ENCODE peak calls at places on chromosomes 2 and 18, in four cellular contexts. Z, M, B and E are unnamed samples.

GRCh38 chr18:7626922-7627440 is 59.9 kb downstream of the PTPRM start:
- DNase-seq in Z (peak; percentile 69), B (peak; percentile 34), M (peak; percentile 9), E (peak; percentile 79)

GRCh38 chr2:58484201-58484600 is 243.1 kb upstream of the FANCL start:
- DNase-seq in Z (peak; percentile 53), B (no peak), M (peak; percentile 3), E (peak; percentile 59)

GRCh38 chr18:57780318-57781127 is 22.6 kb downstream of the ATP8B1 start:
- DNase-seq in Z (peak; percentile 88), M (peak; percentile 44), B (no peak), E (peak; percentile 75)

GRCh38 chr2:229237270-229237669 is 33.8 kb downstream of the PID1 start:
- DNase-seq in B (no peak), Z (no peak), M (no peak), E (no peak)

GRCh38 chr2:195473802-195474201 is 183.2 kb upstream of the SLC39A10 start:
- DNase-seq in Z (no peak), B (no peak), M (no peak), E (no peak)

GRCh38 chr2:105403785-105404698 is 5.2 kb upstream of the FHL2 start:
- DNase-seq in B (peak; percentile 61), Z (peak; percentile 100), M (peak; percentile 98), E (peak; percentile 96)

GRCh38 chr2:158493458-158493857 is 36.7 kb downstream of the PKP4 start:
- DNase-seq in Z (no peak), B (no peak), M (no peak), E (peak; percentile 40)

GRCh38 chr18:45688113-45688512 is 35.9 kb upstream of the SLC14A1 start:
- DNase-seq in M (no peak), B (no peak), Z (no peak), E (peak; percentile 20)

GRCh38 chr2:156784034-156784433 is 347.9 kb downstream of the GPD2 start:
- DNase-seq in Z (no peak), B (no peak), M (no peak), E (no peak)

GRCh38 chr2:239265681-239266435 is 135.0 kb downstream of the HDAC4 start:
- DNase-seq in M (no peak), B (no peak), Z (no peak), E (no peak)

GRCh38 chr2:208006833-208007232 is 18.5 kb downstream of the PLEKHM3 start:
- DNase-seq in Z (peak; percentile 89), B (no peak), M (peak; percentile 68), E (peak; percentile 45)

GRCh38 chr2:47029737-47030524 is 114.3 kb upstream of the MCFD2 start:
- DNase-seq in Z (peak; percentile 81), B (peak; percentile 52), M (peak; percentile 64), E (no peak)

GRCh38 chr2:9771481-9772017 is 71.7 kb upstream of the TAF1B start:
- DNase-seq in B (peak; percentile 73), M (no peak), Z (no peak), E (peak; percentile 83)

GRCh38 chr2:119449526-119449925 is 17.9 kb downstream of the TMEM37 start:
- DNase-seq in B (no peak), Z (no peak), M (no peak), E (no peak)

GRCh38 chr2:212381428-212382102 is 157.0 kb downstream of the ERBB4 start:
- DNase-seq in B (no peak), Z (peak; percentile 35), M (no peak), E (no peak)

GRCh38 chr2:98180456-98180855 is 93.5 kb downstream of the VWA3B start:
- DNase-seq in M (peak; percentile 21), B (no peak), Z (peak; percentile 89), E (no peak)

GRCh38 chr2:70937866-70938579 is 2.3 kb downstream of the ATP6V1B1 start:
- DNase-seq in Z (no peak), B (peak; percentile 8), M (no peak), E (no peak)

GRCh38 chr2:24886640-24887324 is 33.3 kb downstream of the ADCY3 start:
- DNase-seq in M (no peak), Z (no peak), B (no peak), E (no peak)

GRCh38 chr2:238869293-238870124 is 21.6 kb downstream of the TWIST2 start:
- DNase-seq in B (no peak), M (no peak), Z (no peak), E (peak; percentile 86)

GRCh38 chr2:15769235-15769634 is 171.1 kb upstream of the MYCN start:
- DNase-seq in M (no peak), B (no peak), Z (no peak), E (no peak)

GRCh38 chr18:35974181-35974580 is 1.7 kb downstream of the RMP24 start:
- DNase-seq in M (no peak), Z (no peak), B (no peak), E (no peak)

GRCh38 chr18:57447154-57447621 is 12.0 kb downstream of the ONECUT2 start:
- DNase-seq in Z (no peak), B (peak; percentile 76), M (no peak), E (no peak)

GRCh38 chr2:113217455-113218282 is 43.9 kb downstream of the PSD4 start:
- DNase-seq in M (no peak), Z (no peak), B (peak; percentile 47), E (no peak)

GRCh38 chr2:38720613-38721241 is 30.4 kb downstream of the SRSF7 start:
- DNase-seq in B (peak; percentile 76), M (peak; percentile 53), Z (peak; percentile 83), E (peak; percentile 98)

GRCh38 chr2:33595385-33595784 is 3.7 kb downstream of the FAM98A start:
- DNase-seq in M (no peak), B (no peak), Z (no peak), E (no peak)

GRCh38 chr2:138239902-138240595 is 261.5 kb upstream of the SPOPL start:
- DNase-seq in Z (no peak), M (no peak), B (no peak), E (peak; percentile 31)

DNA sequence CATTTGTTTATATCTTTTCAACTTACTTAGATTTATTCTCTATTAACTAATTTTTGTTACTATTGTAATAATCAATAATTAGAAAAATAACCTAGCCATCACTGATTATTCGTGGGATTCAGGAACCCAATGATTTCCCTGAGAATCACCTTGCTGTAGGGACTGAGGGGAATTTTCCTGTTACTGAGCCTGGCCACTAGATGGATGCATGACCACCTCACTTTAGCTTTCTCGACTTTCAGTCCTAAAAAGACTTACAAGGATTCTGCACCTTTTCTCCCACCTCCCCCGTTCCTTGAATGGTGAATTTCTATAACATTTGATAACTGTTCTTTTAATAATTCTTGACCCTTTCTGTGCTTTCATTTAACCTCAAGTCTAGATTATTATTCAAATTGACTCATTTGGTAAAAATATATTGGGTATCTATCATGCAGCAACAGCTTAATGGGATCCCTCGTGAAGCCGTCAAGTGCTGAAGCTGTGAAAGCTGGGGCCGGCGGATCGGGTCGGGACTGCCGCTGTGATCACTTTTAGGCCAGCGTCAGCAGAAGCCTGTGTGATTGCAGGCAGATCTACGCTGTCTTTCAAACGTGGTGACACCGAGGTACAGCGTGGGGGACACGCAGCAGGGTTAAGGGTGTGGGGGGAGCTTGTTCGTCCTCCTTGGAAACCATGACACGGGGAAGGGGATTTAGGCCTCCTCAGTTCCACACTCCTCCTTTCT is 38.8 kb upstream of the TMEM18 start:
- DNase-seq in Z (no peak), M (peak; percentile 7), B (no peak), E (no peak)
- TF ChIP-seq CTCF in Z (peak; percentile 6), M (peak; percentile 27), B (peak; percentile 50), E (peak; percentile 55)

GRCh38 chr2:241734467-241735208 is at the start of gene D2HGDH:
- DNase-seq in B (peak; percentile 97), M (peak; percentile 90), Z (peak; percentile 47), E (peak; percentile 77)

GRCh38 chr2:241730679-241731293 is 3.6 kb upstream of the D2HGDH start:
- DNase-seq in M (no peak), Z (no peak), B (no peak), E (no peak)

GRCh38 chr2:241736111-241736510 is 1.7 kb downstream of the D2HGDH start:
- DNase-seq in B (no peak), M (no peak), Z (no peak), E (no peak)

GRCh38 chr2:241733391-241734207 is 831 bp upstream of the D2HGDH start:
- DNase-seq in Z (peak; percentile 74), B (no peak), M (peak; percentile 61), E (no peak)

DNA sequence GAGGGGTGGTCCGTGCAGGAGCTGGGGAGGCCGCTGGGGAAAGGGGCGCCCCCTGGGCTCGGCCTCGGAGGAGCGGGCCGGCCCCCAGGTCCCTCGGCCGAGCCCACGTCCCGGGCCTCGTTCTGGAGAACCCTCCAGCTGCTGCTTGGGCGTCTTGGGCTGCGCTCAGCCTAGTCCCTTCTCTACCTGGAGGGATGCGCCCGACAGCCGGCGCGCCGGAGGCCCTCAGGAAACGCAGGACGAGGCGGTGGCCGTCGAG is 293 bp upstream of the D2HGDH start:
- DNase-seq in Z (no peak), B (no peak), M (no peak), E (no peak)
- TF ChIP-seq CTCF in Z (peak; percentile 2), B (no peak), M (no peak), E (no peak)

GRCh38 chr2:72367530-72368225 is 220.0 kb upstream of the CYP26B1 start:
- DNase-seq in Z (peak; percentile 99), M (peak; percentile 83), B (peak; percentile 77), E (peak; percentile 97)
- TF ChIP-seq CTCF in Z (peak; percentile 83), M (peak; percentile 87), B (peak; percentile 33), E (peak; percentile 64)

GRCh38 chr2:130824492-130825061 is 12.1 kb upstream of the ARHGEF4 start:
- DNase-seq in M (peak; percentile 95), Z (peak; percentile 99), B (peak; percentile 68), E (peak; percentile 67)
- TF ChIP-seq CTCF in M (no peak), Z (no peak), B (no peak), E (no peak)